ENCODE peak calls at places on chromosomes 4 and X, in six cellular contexts. N is A549, D is IMR-90, V is K562, X is SK-N-SH, I is GM12878. B is an unnamed sample.

GRCh38 chr4:151226004-151226932 is 50.7 kb upstream of the PRSS48 start:
- DNase-seq in N (no peak), D (peak; percentile 88), V (no peak), X (no peak), I (no peak), B (no peak)

GRCh38 chr4:7124643-7125442 is 57.0 kb upstream of the GRPEL1 start:
- DNase-seq in N (peak; percentile 30), D (peak; percentile 95), V (peak; percentile 34), X (no peak), I (no peak), B (peak; percentile 8)

GRCh38 chr4:121053601-121054143 is 18.7 kb downstream of the NDNF start:
- DNase-seq in N (no peak), D (no peak), V (no peak), X (no peak), I (no peak), B (no peak)

GRCh38 chr4:112516076-112516385 is at the start of gene NEUROG2:
- DNase-seq in N (no peak), D (no peak), V (no peak), X (peak; percentile 72), I (no peak), B (no peak)

GRCh38 chr4:87545052-87545451 is 15.9 kb upstream of the SPARCL1 start:
- DNase-seq in N (no peak), D (no peak), V (no peak), X (no peak), I (no peak), B (no peak)

GRCh38 chrX:71923516-71923915 is 12.9 kb downstream of the NHSL2 start:
- DNase-seq in N (no peak), D (no peak), V (no peak), X (peak; percentile 40), I (no peak), B (no peak)

GRCh38 chr4:952881-953573 is 20.3 kb downstream of the DGKQ start:
- DNase-seq in N (no peak), D (no peak), V (no peak), X (peak; percentile 17), I (no peak), B (no peak)

GRCh38 chrX:74419861-74420193 is 1.5 kb upstream of the SLC16A2 start:
- DNase-seq in N (no peak), D (no peak), V (no peak), X (no peak), I (no peak), B (no peak)

GRCh38 chr4:152877868-152878267 is 58.3 kb upstream of the FHDC1 start:
- DNase-seq in N (no peak), D (no peak), V (no peak), X (no peak), I (no peak), B (no peak)

GRCh38 chr4:125123710-125124109 is 191.0 kb upstream of the FAT4 start:
- DNase-seq in N (no peak), D (peak; percentile 37), V (no peak), X (no peak), I (no peak), B (no peak)

GRCh38 chr4:163866728-163867313 is 372.3 kb downstream of the TMA16 start:
- DNase-seq in N (no peak), D (peak; percentile 47), V (peak; percentile 0), X (no peak), I (no peak), B (no peak)

GRCh38 chr4:80097395-80098177 is 24.6 kb upstream of the ANTXR2 start:
- DNase-seq in N (no peak), D (peak; percentile 83), V (peak; percentile 68), X (peak; percentile 33), I (no peak), B (no peak)

GRCh38 chr4:100075056-100075455 is 115.2 kb downstream of the DDIT4L start:
- DNase-seq in N (no peak), D (no peak), V (no peak), X (no peak), I (no peak), B (no peak)

GRCh38 chrX:7318246-7318645 is 170.3 kb upstream of the PUDP start:
- DNase-seq in N (no peak), D (peak; percentile 24), V (no peak), X (no peak), I (no peak), B (no peak)

GRCh38 chr4:64230709-64231310 is 178.4 kb downstream of the TECRL start:
- DNase-seq in N (peak; percentile 14), D (peak; percentile 4), V (peak; percentile 23), X (peak; percentile 3), I (no peak), B (no peak)

GRCh38 chrX:30301977-30302376 is 7.2 kb downstream of the NR0B1 start:
- DNase-seq in N (peak; percentile 30), D (peak; percentile 43), V (no peak), X (no peak), I (no peak), B (no peak)

GRCh38 chrX:108701633-108702032 is 34.7 kb downstream of the IRS4 start:
- DNase-seq in N (no peak), D (no peak), V (no peak), X (no peak), I (no peak), B (no peak)

DNA sequence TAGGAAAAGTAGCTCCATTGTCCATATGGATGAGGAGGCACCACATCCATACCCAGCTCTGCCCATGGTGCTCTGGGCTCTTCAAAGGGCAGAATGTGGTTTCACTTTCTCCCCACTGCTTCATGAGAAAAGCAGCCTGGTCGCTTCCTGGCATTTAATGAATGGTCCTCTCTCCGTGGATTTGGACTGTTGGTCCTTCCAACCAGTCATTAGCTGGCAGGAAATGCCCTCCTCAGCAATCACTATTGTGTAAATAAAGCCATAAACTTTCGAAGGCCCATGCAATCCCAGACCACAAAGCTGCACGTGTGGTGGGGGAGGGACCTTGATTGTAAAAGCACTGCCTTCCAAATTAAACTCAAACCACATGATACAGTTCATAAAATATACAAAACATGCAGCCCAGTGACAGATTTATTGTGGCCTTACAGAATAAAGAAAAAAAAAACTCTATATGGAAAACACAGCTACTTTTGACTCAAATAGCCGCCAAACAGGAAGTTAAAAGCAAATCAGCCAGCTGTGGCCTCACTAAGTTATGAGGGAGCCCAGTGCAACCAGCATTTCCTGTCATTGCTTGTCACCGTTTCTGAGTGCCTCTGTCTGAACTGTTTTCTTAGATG is 8.1 kb downstream of the MBNL3 start:
- DNase-seq in N (no peak), D (peak; percentile 20), V (no peak), X (no peak), I (peak; percentile 55), B (peak; percentile 82)
- TF ChIP-seq SMC3 in N (no peak), D (no peak), V (no peak), X (no peak), I (no peak), B (no peak)

GRCh38 chr4:55157559-55158277 is 32.3 kb upstream of the KDR start:
- DNase-seq in N (no peak), D (no peak), V (no peak), X (no peak), I (no peak), B (no peak)
- H3K4me3 ChIP-seq in N (no peak overlapping the region), D (peak overlapping the region; percentile 32), V (no peak overlapping the region), X (no peak overlapping the region), I (no peak overlapping the region), B (no peak overlapping the region)

GRCh38 chr4:22385615-22386014 is 130.3 kb downstream of the ADGRA3 start:
- DNase-seq in N (peak; percentile 3), D (peak; percentile 74), V (no peak), X (no peak), I (no peak), B (no peak)
- TF ChIP-seq SMC3 in N (no peak), D (no peak), V (no peak), X (no peak), I (no peak), B (no peak)

GRCh38 chrX:16783452-16783851 is 2.8 kb upstream of the TXLNG start:
- DNase-seq in N (no peak), D (no peak), V (no peak), X (no peak), I (no peak), B (no peak)
- H3K4me3 ChIP-seq in N (no peak overlapping the region), D (no peak overlapping the region), V (no peak overlapping the region), X (no peak overlapping the region), I (no peak overlapping the region), B (no peak overlapping the region)

GRCh38 chr4:16674133-16674532 is 224.3 kb downstream of the LDB2 start:
- DNase-seq in N (no peak), D (no peak), V (no peak), X (peak; percentile 58), I (no peak), B (no peak)
- TF ChIP-seq SMC3 in N (no peak), D (no peak), V (no peak), X (no peak), I (no peak), B (no peak)

GRCh38 chr4:15470149-15470520 is 453 bp downstream of the CC2D2A start:
- DNase-seq in N (no peak), D (peak; percentile 15), V (no peak), X (no peak), I (no peak), B (no peak)

GRCh38 chr4:15466596-15466995 is 3.1 kb upstream of the CC2D2A start:
- DNase-seq in N (no peak), D (no peak), V (no peak), X (no peak), I (no peak), B (no peak)

GRCh38 chr4:15469402-15470148 is at the start of gene CC2D2A:
- DNase-seq in N (peak; percentile 58), D (peak; percentile 69), V (no peak), X (peak; percentile 42), I (no peak), B (no peak)
- H3K4me3 ChIP-seq in N (peak within 1 kb of the TSS; percentile 61), D (peak within 1 kb of the TSS; percentile 69), V (no peak within 1 kb of the TSS), X (peak within 1 kb of the TSS; percentile 82), I (no peak within 1 kb of the TSS), B (no peak within 1 kb of the TSS)

GRCh38 chr4:173436149-173436579 is 37.2 kb upstream of the SCRG1 start:
- DNase-seq in N (no peak), D (peak; percentile 67), V (no peak), X (no peak), I (no peak), B (no peak)
- TF ChIP-seq SMC3 in N (no peak), D (no peak), V (no peak), X (no peak), I (no peak), B (no peak)